ENCODE peak calls at places on chromosomes 5 and 9, in eight cellular contexts. Q is lower leg skin, T is fibroblast of pulmonary artery, L is cardiac muscle cell, S is mesendoderm, U is thoracic aorta, G is tibial artery, C is A549. V is an unnamed sample.

GRCh38 chr9:127706836-127707241 is at the start of gene CFAP157:
- DNase-seq in U (no peak), L (peak; percentile 30), C (peak; percentile 55), S (peak; percentile 77), T (peak; percentile 18), G (no peak), Q (no peak), V (no peak)

GRCh38 chr5:156325671-156326070 is 1.3 kb upstream of the SGCD start:
- DNase-seq in G (no peak), L (no peak), Q (no peak), S (no peak), U (no peak), C (no peak), T (no peak), V (no peak)

GRCh38 chr9:122498883-122499288 is 11.7 kb upstream of the OR1J2 start:
- DNase-seq in Q (no peak), T (peak; percentile 64), G (no peak), C (peak; percentile 13), L (peak; percentile 67), S (peak; percentile 58), U (no peak), V (no peak)

GRCh38 chr9:91972711-91973110 is 22.7 kb upstream of the ROR2 start:
- DNase-seq in C (no peak), T (no peak), Q (no peak), L (no peak), G (no peak), S (no peak), U (no peak), V (no peak)

GRCh38 chr9:77883846-77884771 is 147.5 kb downstream of the GNAQ start:
- DNase-seq in U (no peak), C (no peak), S (peak; percentile 92), L (peak; percentile 43), T (peak; percentile 51), G (no peak), Q (no peak), V (no peak)

GRCh38 chr5:102857090-102857818 is 102.1 kb downstream of the PAM start:
- DNase-seq in S (no peak), G (peak; percentile 72), L (peak; percentile 18), T (peak; percentile 27), Q (no peak), C (no peak), U (no peak), V (no peak)

GRCh38 chr5:151682240-151682639 is 4.5 kb downstream of the SPARC start:
- DNase-seq in S (no peak), L (no peak), G (no peak), Q (no peak), T (no peak), U (no peak), C (no peak), V (no peak)

GRCh38 chr9:27632254-27632653 is 59.0 kb upstream of the C9orf72 start:
- DNase-seq in G (no peak), T (no peak), S (no peak), U (no peak), Q (no peak), L (no peak), C (no peak), V (no peak)

GRCh38 chr5:81428446-81428845 is 34.5 kb upstream of the ACOT12 start:
- DNase-seq in Q (no peak), T (peak; percentile 43), C (no peak), U (no peak), L (no peak), S (no peak), G (no peak), V (no peak)

GRCh38 chr9:88989961-88990570 is 1.2 kb upstream of the S1PR3 start:
- DNase-seq in Q (peak; percentile 81), T (no peak), G (peak; percentile 54), U (no peak), L (no peak), C (no peak), S (peak; percentile 75), V (no peak)

GRCh38 chr5:180173875-180174586 is 35.0 kb downstream of the RASGEF1C start:
- DNase-seq in T (peak; percentile 85), C (no peak), Q (no peak), U (no peak), G (no peak), L (peak; percentile 87), S (no peak), V (no peak)

GRCh38 chr9:29214162-29214520 is 1640.9 kb upstream of the C9orf72 start:
- DNase-seq in C (peak; percentile 68), T (peak; percentile 25), S (peak; percentile 92), U (no peak), Q (no peak), G (no peak), L (peak; percentile 1), V (no peak)

GRCh38 chr5:137398751-137399150 is 100.4 kb downstream of the SPOCK1 start:
- DNase-seq in T (no peak), C (no peak), U (no peak), G (no peak), S (no peak), L (no peak), Q (no peak), V (no peak)

GRCh38 chr5:65034782-65035181 is 266.1 kb downstream of the CWC27 start:
- DNase-seq in C (no peak), U (no peak), Q (no peak), L (no peak), T (no peak), S (peak; percentile 37), G (no peak), V (no peak)

GRCh38 chr9:113995963-113996362 is 82.1 kb downstream of the AMBP start:
- DNase-seq in G (no peak), S (no peak), L (no peak), T (no peak), Q (peak; percentile 69), U (no peak), C (no peak), V (no peak)

GRCh38 chr9:92608221-92609141 is 61.5 kb downstream of the IPPK start:
- DNase-seq in U (no peak), Q (peak; percentile 84), G (peak; percentile 82), L (peak; percentile 17), C (no peak), T (no peak), S (no peak), V (no peak)

GRCh38 chr9:125835655-125836054 is 88.5 kb downstream of the PBX3 start:
- DNase-seq in S (no peak), G (no peak), C (no peak), Q (no peak), L (no peak), U (no peak), T (no peak), V (no peak)

GRCh38 chr9:138010274-138010800 is 132.8 kb downstream of the CACNA1B start:
- DNase-seq in T (no peak), L (no peak), C (no peak), U (no peak), Q (peak; percentile 52), S (no peak), G (no peak), V (no peak)

GRCh38 chr5:154543380-154543779 is 65.4 kb upstream of the HAND1 start:
- DNase-seq in L (peak; percentile 39), G (no peak), T (no peak), U (no peak), S (no peak), C (no peak), Q (no peak), V (peak; percentile 27)

GRCh38 chr5:1875481-1875842 is 7.3 kb downstream of the IRX4 start:
- DNase-seq in L (no peak), T (no peak), Q (no peak), U (no peak), C (no peak), G (no peak), S (peak; percentile 16), V (no peak)

GRCh38 chr5:1875843-1876671 is 6.7 kb downstream of the IRX4 start:
- DNase-seq in L (no peak), S (peak; percentile 52), C (no peak), G (no peak), Q (no peak), U (no peak), T (no peak), V (no peak)

GRCh38 chr5:1873242-1873959 is 9.3 kb downstream of the IRX4 start:
- DNase-seq in T (no peak), L (no peak), C (no peak), G (no peak), Q (no peak), U (no peak), S (no peak), V (no peak)

GRCh38 chr5:1874348-1874747 is 8.4 kb downstream of the IRX4 start:
- DNase-seq in C (no peak), Q (no peak), U (no peak), T (no peak), L (no peak), S (no peak), G (no peak), V (no peak)

DNA sequence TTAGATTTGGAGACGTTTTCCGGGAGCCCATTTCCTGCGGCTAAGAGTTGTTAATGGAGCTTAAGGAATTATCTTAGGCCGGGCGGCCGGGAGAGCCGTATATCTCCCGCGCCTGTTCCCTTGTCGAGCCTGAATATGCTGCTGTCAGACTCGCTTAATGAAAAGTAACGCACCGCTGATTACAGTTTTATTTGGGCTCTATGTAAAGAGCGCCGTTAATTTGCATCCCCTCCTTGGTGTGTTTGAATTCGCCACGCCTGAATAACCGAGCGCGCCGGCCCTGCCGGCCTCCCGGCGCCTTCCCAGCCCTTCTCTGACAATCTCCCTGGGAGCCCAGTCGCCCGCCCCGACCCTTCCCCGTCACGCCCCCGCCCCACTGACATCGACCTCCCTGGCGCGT is 7.9 kb downstream of the IRX4 start:
- DNase-seq in G (no peak), T (no peak), Q (no peak), S (peak; percentile 37), U (no peak), L (no peak), C (no peak), V (no peak)
- H3K4me3 ChIP-seq in G (no peak overlapping the region), T (no peak overlapping the region), Q (no peak overlapping the region), S (no peak overlapping the region), U (no peak overlapping the region), L (peak overlapping the region; percentile 21), C (no peak overlapping the region), V (no peak overlapping the region)

DNA sequence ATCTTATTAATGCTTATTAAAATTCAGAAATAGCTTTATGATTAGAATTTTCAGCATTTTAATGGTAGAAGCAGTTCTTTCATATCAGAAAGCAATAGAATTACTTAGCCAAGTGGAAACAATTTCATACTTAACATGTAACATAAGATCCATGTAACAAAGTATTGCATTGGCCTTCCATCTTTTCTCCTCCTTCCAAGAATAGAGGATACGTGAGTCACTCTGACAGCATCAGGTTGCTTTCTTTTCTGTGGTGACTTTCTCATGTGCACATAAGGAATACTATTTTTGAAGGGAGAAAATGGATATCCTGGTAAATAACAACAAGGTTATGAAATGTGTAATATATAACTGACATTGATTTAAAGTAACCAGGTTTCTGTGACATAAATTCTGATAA is 272.2 kb downstream of the ANXA1 start:
- DNase-seq in C (no peak), L (no peak), S (no peak), G (no peak), T (peak; percentile 3), Q (no peak), U (no peak), V (no peak)
- H3K4me3 ChIP-seq in C (no peak overlapping the region), L (no peak overlapping the region), S (no peak overlapping the region), G (no peak overlapping the region), T (no peak overlapping the region), Q (no peak overlapping the region), U (no peak overlapping the region), V (no peak overlapping the region)

GRCh38 chr5:73515232-73515631 is 17.0 kb downstream of the BTF3 start:
- DNase-seq in L (no peak), U (no peak), S (no peak), T (no peak), G (no peak), C (no peak), Q (no peak), V (no peak)
- H3K4me3 ChIP-seq in L (no peak overlapping the region), U (no peak overlapping the region), S (no peak overlapping the region), T (no peak overlapping the region), G (no peak overlapping the region), C (no peak overlapping the region), Q (no peak overlapping the region), V (no peak overlapping the region)

GRCh38 chr9:112031400-112031799 is 134.8 kb downstream of the UGCG start:
- DNase-seq in U (no peak), S (no peak), L (no peak), G (no peak), C (no peak), T (no peak), Q (no peak), V (no peak)
- H3K4me3 ChIP-seq in U (no peak overlapping the region), S (no peak overlapping the region), L (no peak overlapping the region), G (no peak overlapping the region), C (no peak overlapping the region), T (no peak overlapping the region), Q (no peak overlapping the region), V (no peak overlapping the region)